ENCODE peak calls at places on chromosomes 13 and 19, in six cellular contexts. O is H1, D is HCT116, N is K562, G is HepG2, F is GM12878. I is an unnamed sample.

GRCh38 chr19:52638601-52639000 is 446 bp upstream of the ZNF83 start:
- DNase-seq in O (no peak), D (no peak), N (peak; percentile 24), G (no peak), F (no peak), I (peak; percentile 23)

GRCh38 chr13:30362869-30363268 is 55.5 kb upstream of the KATNAL1 start:
- DNase-seq in O (no peak), D (no peak), N (peak; percentile 53), G (no peak), F (no peak), I (no peak)

GRCh38 chr19:33132021-33132420 is at the start of gene WDR88:
- DNase-seq in O (no peak), D (no peak), N (no peak), G (no peak), F (no peak), I (peak; percentile 24)

GRCh38 chr19:5103061-5103701 is 134.3 kb downstream of the KDM4B start:
- DNase-seq in O (no peak), D (no peak), N (no peak), G (no peak), F (no peak), I (no peak)

GRCh38 chr13:110499621-110500281 is 61.8 kb downstream of the RAB20 start:
- DNase-seq in O (no peak), D (no peak), N (no peak), G (no peak), F (no peak), I (no peak)

GRCh38 chr13:49681837-49682236 is 9.4 kb downstream of the EBPL start:
- DNase-seq in O (no peak), D (no peak), N (no peak), G (no peak), F (no peak), I (no peak)

GRCh38 chr13:52162279-52163101 is 3.1 kb upstream of the NEK3 start:
- DNase-seq in O (no peak), D (peak; percentile 35), N (no peak), G (peak; percentile 97), F (no peak), I (no peak)

GRCh38 chr13:28984825-28985224 is 164.7 kb downstream of the MTUS2 start:
- DNase-seq in O (no peak), D (no peak), N (no peak), G (no peak), F (no peak), I (no peak)

GRCh38 chr13:75685239-75685697 is 49.1 kb downstream of the LMO7 start:
- DNase-seq in O (no peak), D (no peak), N (no peak), G (peak; percentile 42), F (no peak), I (no peak)

GRCh38 chr19:35013820-35014754 is 14.0 kb downstream of the GRAMD1A start:
- DNase-seq in O (no peak), D (no peak), N (no peak), G (no peak), F (no peak), I (no peak)

GRCh38 chr13:22194106-22194810 is 523.4 kb downstream of the FGF9 start:
- DNase-seq in O (no peak), D (no peak), N (no peak), G (no peak), F (no peak), I (no peak)

GRCh38 chr13:44921478-44921877 is 67.8 kb downstream of the NUFIP1 start:
- DNase-seq in O (no peak), D (no peak), N (no peak), G (peak; percentile 72), F (no peak), I (no peak)

GRCh38 chr13:28819046-28819747 is 942 bp upstream of the MTUS2 start:
- DNase-seq in O (peak; percentile 76), D (no peak), N (peak; percentile 10), G (no peak), F (no peak), I (peak; percentile 16)

GRCh38 chr13:73351730-73352129 is 292.9 kb downstream of the KLF5 start:
- DNase-seq in O (no peak), D (no peak), N (no peak), G (no peak), F (no peak), I (no peak)

GRCh38 chr13:95298169-95298940 is 2.9 kb downstream of the ABCC4 start:
- DNase-seq in O (no peak), D (no peak), N (no peak), G (no peak), F (no peak), I (no peak)

GRCh38 chr13:50078512-50079277 is 63.5 kb downstream of the KCNRG start:
- DNase-seq in O (no peak), D (no peak), N (no peak), G (no peak), F (no peak), I (no peak)

GRCh38 chr19:9865732-9866627 is 30.9 kb downstream of the PIN1 start:
- DNase-seq in O (no peak), D (no peak), N (no peak), G (no peak), F (no peak), I (no peak)

GRCh38 chr19:38592940-38593339 is 24.8 kb downstream of the MAP4K1 start:
- DNase-seq in O (no peak), D (no peak), N (no peak), G (no peak), F (no peak), I (peak; percentile 39)

GRCh38 chr19:38599722-38600121 is 18.0 kb downstream of the MAP4K1 start:
- DNase-seq in O (no peak), D (no peak), N (no peak), G (no peak), F (no peak), I (no peak)

GRCh38 chr19:38597075-38597474 is 20.7 kb downstream of the MAP4K1 start:
- DNase-seq in O (peak; percentile 63), D (no peak), N (peak; percentile 41), G (no peak), F (no peak), I (peak; percentile 39)

GRCh38 chr19:38596057-38596981 is 21.4 kb downstream of the MAP4K1 start:
- DNase-seq in O (peak; percentile 100), D (peak; percentile 71), N (peak; percentile 97), G (peak; percentile 20), F (no peak), I (peak; percentile 98)
- TF ChIP-seq SP1 in O (no peak), D (no peak), N (peak; percentile 85), G (no peak), F (no peak), I (peak; percentile 91)

GRCh38 chr19:48835734-48836088 is 580 bp downstream of the HSD17B14 start:
- DNase-seq in O (peak; percentile 97), D (peak; percentile 76), N (peak; percentile 86), G (peak; percentile 82), F (peak; percentile 82), I (peak; percentile 98)

GRCh38 chr19:48837586-48838191 is 1.4 kb upstream of the HSD17B14 start:
- DNase-seq in O (peak; percentile 58), D (no peak), N (no peak), G (no peak), F (no peak), I (peak; percentile 49)

GRCh38 chr19:48837081-48837524 is 812 bp upstream of the HSD17B14 start:
- DNase-seq in O (peak; percentile 94), D (peak; percentile 51), N (no peak), G (no peak), F (peak; percentile 67), I (peak; percentile 97)

GRCh38 chr19:48833977-48834376 is 2.3 kb downstream of the HSD17B14 start:
- DNase-seq in O (no peak), D (no peak), N (no peak), G (no peak), F (no peak), I (no peak)

GRCh38 chr19:48836089-48837017 is at the start of gene HSD17B14:
- DNase-seq in O (peak; percentile 80), D (no peak), N (peak; percentile 29), G (no peak), F (no peak), I (peak; percentile 79)
- TF ChIP-seq ATF3 in O (no peak), D (no peak), N (no peak), G (no peak), F (no peak), I (no peak)

DNA sequence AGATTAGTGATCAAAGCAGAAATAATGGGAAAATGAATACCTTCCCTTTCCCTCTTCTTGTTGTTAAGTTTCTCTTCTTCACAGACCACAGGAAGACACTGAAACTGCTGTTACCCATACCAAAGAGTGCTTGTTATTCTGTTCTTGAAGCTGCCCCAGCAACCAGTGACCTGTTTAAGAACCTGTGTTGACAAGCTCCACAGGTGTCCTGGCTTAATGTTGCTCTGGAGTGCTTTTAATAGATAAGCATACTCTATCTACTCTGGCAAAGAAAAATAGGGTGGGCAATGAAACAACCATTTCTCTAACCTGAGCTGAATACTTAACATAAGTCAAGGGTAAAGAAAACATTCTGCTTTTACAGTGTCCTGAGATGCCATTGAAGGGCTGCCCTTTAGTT is 506.7 kb upstream of the GPC6 start:
- DNase-seq in O (no peak), D (no peak), N (no peak), G (no peak), F (no peak), I (peak; percentile 16)
- TF ChIP-seq SP1 in O (no peak), D (no peak), N (no peak), G (no peak), F (no peak), I (no peak)

GRCh38 chr19:40556953-40557530 is 19.6 kb upstream of the SHKBP1 start:
- DNase-seq in O (no peak), D (no peak), N (no peak), G (no peak), F (no peak), I (no peak)
- TF ChIP-seq ATF3 in O (no peak), D (no peak), N (no peak), G (no peak), F (no peak), I (no peak)

GRCh38 chr13:113793718-113794085 is 34.7 kb downstream of the TMEM255B start:
- DNase-seq in O (no peak), D (no peak), N (no peak), G (no peak), F (no peak), I (no peak)
- TF ChIP-seq SP1 in O (no peak), D (no peak), N (no peak), G (no peak), F (no peak), I (no peak)